ENCODE peak calls at places on chromosome 20, in seven cellular contexts. One of them, this sample, is unnamed. For H3K27me3, the result is how much of the 10 kb centered on the place peaks cover.

GRCh38 chr20:63701329-63702035 is 5.0 kb downstream of the TNFRSF6B start:
- DNase-seq in IMR-90: no peak
- DNase-seq in H1: no peak
- DNase-seq in neuronal stem cell: no peak
- DNase-seq in H9: no peak
- DNase-seq in mesenchymal stem cell: no peak
- DNase-seq in trophoblast cell: no peak
- DNase-seq in this sample: no peak

GRCh38 chr20:47929368-47930115 is 144.3 kb upstream of the SULF2 start:
- DNase-seq in IMR-90: peak
- DNase-seq in H1: no peak
- DNase-seq in neuronal stem cell: no peak
- DNase-seq in H9: no peak
- DNase-seq in mesenchymal stem cell: peak
- DNase-seq in trophoblast cell: no peak
- DNase-seq in this sample: peak

GRCh38 chr20:24676353-24676977 is 207.0 kb downstream of the SYNDIG1 start:
- DNase-seq in IMR-90: no peak
- DNase-seq in H1: no peak
- DNase-seq in neuronal stem cell: no peak
- DNase-seq in H9: no peak
- DNase-seq in mesenchymal stem cell: no peak
- DNase-seq in trophoblast cell: no peak
- DNase-seq in this sample: no peak

GRCh38 chr20:25195962-25196700 is 619 bp downstream of the ENTPD6 start:
- DNase-seq in IMR-90: peak
- DNase-seq in H1: no peak
- DNase-seq in neuronal stem cell: no peak
- DNase-seq in H9: peak
- DNase-seq in mesenchymal stem cell: peak
- DNase-seq in trophoblast cell: peak
- DNase-seq in this sample: peak

GRCh38 chr20:46767127-46767761 is 57.8 kb downstream of the SLC2A10 start:
- DNase-seq in IMR-90: peak
- DNase-seq in H1: no peak
- DNase-seq in neuronal stem cell: peak
- DNase-seq in H9: peak
- DNase-seq in mesenchymal stem cell: peak
- DNase-seq in trophoblast cell: peak
- DNase-seq in this sample: peak

GRCh38 chr20:48760403-48760889 is 67.4 kb downstream of the PREX1 start:
- DNase-seq in IMR-90: peak
- DNase-seq in H1: no peak
- DNase-seq in neuronal stem cell: no peak
- DNase-seq in H9: no peak
- DNase-seq in mesenchymal stem cell: no peak
- DNase-seq in trophoblast cell: no peak
- DNase-seq in this sample: no peak

GRCh38 chr20:48406462-48407235 is 421.1 kb downstream of the PREX1 start:
- DNase-seq in IMR-90: no peak
- DNase-seq in H1: no peak
- DNase-seq in neuronal stem cell: no peak
- DNase-seq in H9: no peak
- DNase-seq in mesenchymal stem cell: no peak
- DNase-seq in trophoblast cell: no peak
- DNase-seq in this sample: no peak

GRCh38 chr20:32661820-32662528 is 11.8 kb downstream of the C20orf203 start:
- DNase-seq in IMR-90: no peak
- DNase-seq in H1: no peak
- DNase-seq in neuronal stem cell: no peak
- DNase-seq in H9: no peak
- DNase-seq in mesenchymal stem cell: no peak
- DNase-seq in trophoblast cell: no peak
- DNase-seq in this sample: no peak

GRCh38 chr20:13904766-13905165 is 85.6 kb downstream of the SEL1L2 start:
- DNase-seq in IMR-90: no peak
- DNase-seq in H1: no peak
- DNase-seq in neuronal stem cell: no peak
- DNase-seq in H9: no peak
- DNase-seq in mesenchymal stem cell: no peak
- DNase-seq in trophoblast cell: no peak
- DNase-seq in this sample: no peak

GRCh38 chr20:48818031-48818370 is 9.8 kb downstream of the PREX1 start:
- DNase-seq in IMR-90: no peak
- DNase-seq in H1: no peak
- DNase-seq in neuronal stem cell: no peak
- DNase-seq in H9: no peak
- DNase-seq in mesenchymal stem cell: no peak
- DNase-seq in trophoblast cell: no peak
- DNase-seq in this sample: no peak

GRCh38 chr20:14955396-14955795 is 618.0 kb upstream of the FLRT3 start:
- DNase-seq in IMR-90: no peak
- DNase-seq in H1: no peak
- DNase-seq in neuronal stem cell: no peak
- DNase-seq in H9: no peak
- DNase-seq in mesenchymal stem cell: no peak
- DNase-seq in trophoblast cell: no peak
- DNase-seq in this sample: no peak

GRCh38 chr20:40941023-40941655 is 87.5 kb upstream of the TOP1 start:
- DNase-seq in IMR-90: no peak
- DNase-seq in H1: no peak
- DNase-seq in neuronal stem cell: no peak
- DNase-seq in H9: no peak
- DNase-seq in mesenchymal stem cell: no peak
- DNase-seq in trophoblast cell: peak
- DNase-seq in this sample: no peak

GRCh38 chr20:39910536-39910935 is 778.5 kb downstream of the MAFB start:
- DNase-seq in IMR-90: no peak
- DNase-seq in H1: no peak
- DNase-seq in neuronal stem cell: no peak
- DNase-seq in H9: no peak
- DNase-seq in mesenchymal stem cell: no peak
- DNase-seq in trophoblast cell: no peak
- DNase-seq in this sample: no peak

GRCh38 chr20:45114465-45115385 is at the start of gene WFDC5:
- DNase-seq in IMR-90: no peak
- DNase-seq in H1: no peak
- DNase-seq in neuronal stem cell: no peak
- DNase-seq in H9: no peak
- DNase-seq in mesenchymal stem cell: no peak
- DNase-seq in trophoblast cell: no peak
- DNase-seq in this sample: no peak

GRCh38 chr20:45115386-45115774 is 406 bp upstream of the WFDC5 start:
- DNase-seq in IMR-90: no peak
- DNase-seq in H1: no peak
- DNase-seq in neuronal stem cell: no peak
- DNase-seq in H9: no peak
- DNase-seq in mesenchymal stem cell: no peak
- DNase-seq in trophoblast cell: no peak
- DNase-seq in this sample: no peak

GRCh38 chr20:45111799-45112471 is 3.0 kb downstream of the WFDC5 start:
- DNase-seq in IMR-90: no peak
- DNase-seq in H1: no peak
- DNase-seq in neuronal stem cell: no peak
- DNase-seq in H9: peak
- DNase-seq in mesenchymal stem cell: peak
- DNase-seq in trophoblast cell: peak
- DNase-seq in this sample: peak

GRCh38 chr20:45115829-45116228 is 855 bp upstream of the WFDC5 start:
- DNase-seq in IMR-90: no peak
- DNase-seq in H1: no peak
- DNase-seq in neuronal stem cell: no peak
- DNase-seq in H9: no peak
- DNase-seq in mesenchymal stem cell: no peak
- DNase-seq in trophoblast cell: no peak
- DNase-seq in this sample: no peak

GRCh38 chr20:45113865-45114264 is 1.1 kb downstream of the WFDC5 start:
- DNase-seq in IMR-90: no peak
- DNase-seq in H1: no peak
- DNase-seq in neuronal stem cell: no peak
- DNase-seq in H9: no peak
- DNase-seq in mesenchymal stem cell: no peak
- DNase-seq in trophoblast cell: no peak
- DNase-seq in this sample: no peak
- H2AK5ac ChIP-seq in IMR-90: no peak
- H2AK5ac ChIP-seq in H1: no peak
- H2AK5ac ChIP-seq in neuronal stem cell: no peak
- H2AK5ac ChIP-seq in H9: no peak
- H2AK5ac ChIP-seq in mesenchymal stem cell: no peak
- H2AK5ac ChIP-seq in trophoblast cell: no peak
- H2AK5ac ChIP-seq in this sample: no peak

GRCh38 chr20:52722926-52723325 is 249.2 kb upstream of the TSHZ2 start:
- DNase-seq in IMR-90: no peak
- DNase-seq in H1: no peak
- DNase-seq in neuronal stem cell: no peak
- DNase-seq in H9: no peak
- DNase-seq in mesenchymal stem cell: peak
- DNase-seq in trophoblast cell: no peak
- DNase-seq in this sample: no peak

GRCh38 chr20:52731086-52731485 is 241.1 kb upstream of the TSHZ2 start:
- DNase-seq in IMR-90: no peak
- DNase-seq in H1: no peak
- DNase-seq in neuronal stem cell: peak
- DNase-seq in H9: peak
- DNase-seq in mesenchymal stem cell: no peak
- DNase-seq in trophoblast cell: peak
- DNase-seq in this sample: peak

GRCh38 chr20:52724586-52724985 is 247.6 kb upstream of the TSHZ2 start:
- DNase-seq in IMR-90: no peak
- DNase-seq in H1: no peak
- DNase-seq in neuronal stem cell: no peak
- DNase-seq in H9: no peak
- DNase-seq in mesenchymal stem cell: no peak
- DNase-seq in trophoblast cell: no peak
- DNase-seq in this sample: no peak

DNA sequence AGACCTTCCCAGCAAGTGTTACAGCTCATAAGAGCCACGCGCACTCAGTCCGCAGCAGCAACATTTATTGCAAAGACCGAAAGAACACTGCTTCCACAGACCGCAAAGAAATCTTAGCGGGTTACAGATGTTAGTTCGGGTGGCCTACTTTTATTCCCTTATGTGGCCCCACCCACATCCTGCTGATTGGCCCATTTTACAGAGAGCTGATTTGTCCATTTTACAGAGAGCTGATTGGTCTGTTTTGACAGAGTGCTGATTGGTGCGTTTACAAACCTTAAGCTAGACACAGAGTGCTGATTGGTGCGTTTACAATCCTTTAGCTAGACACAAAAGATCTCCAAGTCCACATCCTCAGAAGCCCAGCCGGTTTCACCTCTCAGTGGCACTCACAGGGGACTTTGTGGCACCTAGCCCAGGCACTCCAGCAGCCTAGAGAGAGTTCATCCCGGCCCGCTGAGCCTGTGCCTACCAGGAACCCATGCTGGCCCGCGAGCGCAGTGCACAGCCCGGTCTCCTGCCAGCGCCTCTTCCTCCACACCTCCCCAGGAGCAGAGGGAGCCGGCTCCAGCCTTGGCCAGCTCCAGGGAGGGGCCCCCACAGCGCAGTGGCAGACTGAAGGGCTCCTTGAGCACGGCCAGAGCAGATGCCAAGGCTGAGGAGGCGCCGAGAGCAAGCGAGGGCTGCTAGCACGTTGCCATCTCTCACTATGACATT is 244.3 kb upstream of the TSHZ2 start:
- DNase-seq in IMR-90: no peak
- DNase-seq in H1: no peak
- DNase-seq in neuronal stem cell: no peak
- DNase-seq in H9: no peak
- DNase-seq in mesenchymal stem cell: no peak
- DNase-seq in trophoblast cell: no peak
- DNase-seq in this sample: no peak
- H3K27me3 ChIP-seq in IMR-90: under half
- H3K27me3 ChIP-seq in H1: under half
- H3K27me3 ChIP-seq in neuronal stem cell: under half
- H3K27me3 ChIP-seq in H9: under half
- H3K27me3 ChIP-seq in mesenchymal stem cell: under half
- H3K27me3 ChIP-seq in trophoblast cell: under half
- H3K27me3 ChIP-seq in this sample: under half

GRCh38 chr20:34570859-34571306 is 12.4 kb downstream of the MAP1LC3A start:
- DNase-seq in IMR-90: peak
- DNase-seq in H1: no peak
- DNase-seq in neuronal stem cell: no peak
- DNase-seq in H9: no peak
- DNase-seq in mesenchymal stem cell: peak
- DNase-seq in trophoblast cell: peak
- DNase-seq in this sample: peak
- H4K8ac ChIP-seq in IMR-90: peak
- H4K8ac ChIP-seq in H1: no peak
- H4K8ac ChIP-seq in neuronal stem cell: no peak
- H4K8ac ChIP-seq in H9: no peak
- H4K8ac ChIP-seq in mesenchymal stem cell: no peak
- H4K8ac ChIP-seq in trophoblast cell: no peak
- H4K8ac ChIP-seq in this sample: no peak

GRCh38 chr20:11544029-11544678 is 373.5 kb upstream of the BTBD3 start:
- DNase-seq in IMR-90: peak
- DNase-seq in H1: no peak
- DNase-seq in neuronal stem cell: peak
- DNase-seq in H9: no peak
- DNase-seq in mesenchymal stem cell: peak
- DNase-seq in trophoblast cell: peak
- DNase-seq in this sample: peak
- H2AK5ac ChIP-seq in IMR-90: no peak
- H2AK5ac ChIP-seq in H1: no peak
- H2AK5ac ChIP-seq in neuronal stem cell: no peak
- H2AK5ac ChIP-seq in H9: no peak
- H2AK5ac ChIP-seq in mesenchymal stem cell: no peak
- H2AK5ac ChIP-seq in trophoblast cell: no peak
- H2AK5ac ChIP-seq in this sample: no peak

DNA sequence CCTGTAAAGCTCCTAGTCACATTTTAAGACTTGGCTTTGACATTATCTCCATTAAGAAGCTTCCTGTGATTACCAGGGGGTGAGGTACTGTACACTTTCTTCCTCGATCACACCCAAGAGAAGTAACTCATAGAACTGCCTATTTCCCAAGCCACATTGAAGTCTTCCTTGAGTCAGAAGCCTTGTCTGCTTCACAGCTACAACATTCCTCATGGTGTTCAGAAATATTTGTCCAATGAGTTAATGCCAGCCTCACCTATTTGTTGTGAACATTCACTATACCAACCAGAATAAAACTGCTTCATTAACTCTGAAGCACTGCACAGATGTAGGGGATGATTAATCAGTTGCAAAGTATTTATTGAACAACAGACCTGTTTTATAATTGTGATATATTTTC is 622.3 kb downstream of the PTPRT start:
- DNase-seq in IMR-90: no peak
- DNase-seq in H1: no peak
- DNase-seq in neuronal stem cell: no peak
- DNase-seq in H9: no peak
- DNase-seq in mesenchymal stem cell: no peak
- DNase-seq in trophoblast cell: peak
- DNase-seq in this sample: peak
- H3K27me3 ChIP-seq in IMR-90: under half
- H3K27me3 ChIP-seq in H1: under half
- H3K27me3 ChIP-seq in neuronal stem cell: under half
- H3K27me3 ChIP-seq in H9: under half
- H3K27me3 ChIP-seq in mesenchymal stem cell: under half
- H3K27me3 ChIP-seq in trophoblast cell: under half
- H3K27me3 ChIP-seq in this sample: under half